ENCODE peak calls at places on chromosome 11, in six cellular contexts. G, W, P, X, I and J are unnamed samples.
A peak's percentile ranks its signal among the peaks of the same experiment; 100 is the strongest.

GRCh38 chr11:5257296-5257695 is 2.7 kb upstream of the HBG2 start:
- DNase-seq in G (no peak), W (no peak), P (no peak), X (no peak), I (no peak), J (no peak)

GRCh38 chr11:74069146-74070046 is 60.5 kb upstream of the UCP3 start:
- DNase-seq in G (peak; percentile 41), W (peak; percentile 38), P (peak; percentile 31), X (no peak), I (no peak), J (no peak)

GRCh38 chr11:61587541-61587941 is 6.7 kb upstream of the SYT7 start:
- DNase-seq in G (no peak), W (no peak), P (peak; percentile 35), X (peak; percentile 52), I (peak; percentile 38), J (peak; percentile 54)

GRCh38 chr11:87473174-87473573 is 435.4 kb downstream of the TMEM135 start:
- DNase-seq in G (peak; percentile 97), W (peak; percentile 89), P (peak; percentile 76), X (no peak), I (peak; percentile 20), J (no peak)

GRCh38 chr11:133078591-133079179 is 453.6 kb downstream of the OPCML start:
- DNase-seq in G (peak; percentile 20), W (no peak), P (peak; percentile 37), X (no peak), I (no peak), J (peak; percentile 20)

GRCh38 chr11:13699870-13700269 is 31.4 kb downstream of the FAR1 start:
- DNase-seq in G (no peak), W (no peak), P (no peak), X (no peak), I (no peak), J (no peak)

GRCh38 chr11:74009675-74010305 is 905 bp upstream of the UCP3 start:
- DNase-seq in G (no peak), W (no peak), P (no peak), X (no peak), I (no peak), J (no peak)

GRCh38 chr11:133969072-133969471 is 12.3 kb upstream of the IGSF9B start:
- DNase-seq in G (no peak), W (no peak), P (no peak), X (no peak), I (no peak), J (no peak)

GRCh38 chr11:116353517-116353916 is 419.3 kb downstream of the BUD13 start:
- DNase-seq in G (no peak), W (no peak), P (no peak), X (no peak), I (no peak), J (no peak)

GRCh38 chr11:556175-556699 is 4.3 kb downstream of the LMNTD2 start:
- DNase-seq in G (no peak), W (no peak), P (no peak), X (no peak), I (no peak), J (no peak)
- H3K4me3 ChIP-seq in G (no peak overlapping the region), W (no peak overlapping the region), P (no peak overlapping the region), X (no peak overlapping the region), I (no peak overlapping the region), J (no peak overlapping the region)

GRCh38 chr11:2885017-2885675 is 429 bp downstream of the CDKN1C start:
- DNase-seq in G (peak; percentile 36), W (no peak), P (peak; percentile 16), X (peak; percentile 31), I (peak; percentile 58), J (peak; percentile 71)

GRCh38 chr11:2886191-2886894 is 768 bp upstream of the CDKN1C start:
- DNase-seq in G (no peak), W (no peak), P (peak; percentile 13), X (peak; percentile 38), I (peak; percentile 62), J (no peak)

GRCh38 chr11:2884424-2884815 is 1.2 kb downstream of the CDKN1C start:
- DNase-seq in G (no peak), W (no peak), P (no peak), X (peak; percentile 18), I (peak; percentile 65), J (peak; percentile 53)

GRCh38 chr11:2886936-2887335 is 1.4 kb upstream of the CDKN1C start:
- DNase-seq in G (no peak), W (no peak), P (no peak), X (no peak), I (no peak), J (no peak)

GRCh38 chr11:2885676-2886081 is at the start of gene CDKN1C:
- DNase-seq in G (peak; percentile 69), W (no peak), P (peak; percentile 44), X (peak; percentile 84), I (peak; percentile 94), J (peak; percentile 89)
- H3K4me3 ChIP-seq in G (peak within 1 kb of the TSS; percentile 86), W (peak within 1 kb of the TSS; percentile 63), P (peak within 1 kb of the TSS; percentile 34), X (peak within 1 kb of the TSS; percentile 89), I (peak within 1 kb of the TSS; percentile 75), J (peak within 1 kb of the TSS; percentile 80)

GRCh38 chr11:112212710-112213109 is 13.5 kb upstream of the PTS start:
- DNase-seq in G (no peak), W (no peak), P (no peak), X (no peak), I (no peak), J (no peak)
- H3K4me3 ChIP-seq in G (no peak overlapping the region), W (no peak overlapping the region), P (no peak overlapping the region), X (no peak overlapping the region), I (no peak overlapping the region), J (no peak overlapping the region)

GRCh38 chr11:57316017-57316416 is 8.7 kb downstream of the TNKS1BP1 start:
- DNase-seq in G (no peak), W (no peak), P (peak; percentile 37), X (no peak), I (no peak), J (no peak)
- H3K4me3 ChIP-seq in G (no peak overlapping the region), W (no peak overlapping the region), P (no peak overlapping the region), X (no peak overlapping the region), I (no peak overlapping the region), J (no peak overlapping the region)

DNA sequence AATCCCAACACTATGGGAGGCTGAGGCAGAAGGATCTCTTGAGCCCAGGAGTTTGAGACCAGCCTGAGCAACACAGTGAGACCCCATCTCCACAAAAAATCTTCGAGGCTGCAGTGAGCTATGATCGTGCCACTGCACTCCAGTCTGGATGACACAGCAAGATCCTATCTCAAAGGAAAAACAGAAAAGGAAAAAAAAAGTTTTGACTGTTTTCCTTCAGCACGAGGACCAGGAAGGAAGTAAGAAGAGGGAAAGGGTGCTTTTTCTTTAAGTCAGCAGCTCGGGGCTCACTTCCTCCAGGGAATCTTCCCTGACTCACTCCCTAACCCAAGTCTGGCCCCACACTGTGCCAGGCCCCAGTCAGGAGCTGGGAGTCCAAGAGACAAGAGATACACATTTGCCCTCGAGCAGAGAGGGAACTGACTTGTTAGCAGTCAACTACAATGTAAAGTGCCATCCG is 14.2 kb downstream of the ARRB1 start:
- DNase-seq in G (peak; percentile 60), W (no peak), P (peak; percentile 73), X (no peak), I (no peak), J (no peak)
- H3K4me3 ChIP-seq in G (no peak overlapping the region), W (no peak overlapping the region), P (no peak overlapping the region), X (no peak overlapping the region), I (no peak overlapping the region), J (no peak overlapping the region)

GRCh38 chr11:57340228-57340627 is 2.1 kb downstream of the P2RX3 start:
- DNase-seq in G (no peak), W (no peak), P (peak; percentile 42), X (no peak), I (no peak), J (no peak)
- H3K4me3 ChIP-seq in G (no peak overlapping the region), W (no peak overlapping the region), P (no peak overlapping the region), X (no peak overlapping the region), I (no peak overlapping the region), J (no peak overlapping the region)

GRCh38 chr11:93715797-93716396 is 25.4 kb downstream of the TAF1D start:
- DNase-seq in G (no peak), W (no peak), P (no peak), X (no peak), I (no peak), J (no peak)

GRCh38 chr11:93720522-93720921 is 20.8 kb downstream of the TAF1D start:
- DNase-seq in G (no peak), W (no peak), P (no peak), X (no peak), I (no peak), J (no peak)

GRCh38 chr11:93718057-93718563 is 23.2 kb downstream of the TAF1D start:
- DNase-seq in G (no peak), W (no peak), P (no peak), X (no peak), I (no peak), J (no peak)

GRCh38 chr11:93717501-93717900 is 23.8 kb downstream of the TAF1D start:
- DNase-seq in G (no peak), W (no peak), P (no peak), X (no peak), I (no peak), J (no peak)

DNA sequence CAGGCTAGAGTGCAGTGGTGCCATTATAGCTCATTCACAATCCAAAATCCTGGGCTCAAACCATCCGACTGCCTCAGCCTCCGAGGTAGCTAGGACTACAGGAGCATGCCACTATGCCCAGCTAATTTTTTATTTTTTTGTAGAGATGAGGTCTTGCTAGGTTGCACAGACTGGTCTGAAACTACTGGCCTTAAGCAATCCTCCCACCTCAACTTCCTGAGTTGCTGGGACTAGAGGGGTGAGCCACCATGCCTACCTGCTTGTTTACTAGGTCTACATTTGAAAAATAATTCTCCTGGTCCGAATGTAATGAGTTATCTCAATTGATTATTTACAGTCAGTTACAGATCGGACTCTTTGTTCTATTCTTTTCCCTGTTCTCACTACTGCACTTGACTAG is 22.0 kb downstream of the TAF1D start:
- DNase-seq in G (no peak), W (no peak), P (no peak), X (no peak), I (no peak), J (no peak)
- H3K4me3 ChIP-seq in G (no peak overlapping the region), W (no peak overlapping the region), P (no peak overlapping the region), X (no peak overlapping the region), I (no peak overlapping the region), J (no peak overlapping the region)